ENCODE peak calls at places on chromosome 16, in seven cellular contexts. One of them, this sample, is unnamed. For H3K27me3 and H3K36me3, the result is how much of the 10 kb centered on the place peaks cover.

GRCh38 chr16:822174-822908 is 21.8 kb upstream of the GNG13 start:
- DNase-seq in upper lobe of right lung: no peak
- DNase-seq in pancreas: no peak
- DNase-seq in CD8-positive, alpha-beta memory T cell: no peak
- DNase-seq in neural progenitor cell: no peak
- DNase-seq in esophagus squamous epithelium: no peak
- DNase-seq in body of pancreas: no peak
- DNase-seq in this sample: no peak

GRCh38 chr16:23280483-23280967 is 21.6 kb upstream of the SCNN1B start:
- DNase-seq in upper lobe of right lung: no peak
- DNase-seq in pancreas: no peak
- DNase-seq in CD8-positive, alpha-beta memory T cell: no peak
- DNase-seq in neural progenitor cell: no peak
- DNase-seq in esophagus squamous epithelium: no peak
- DNase-seq in body of pancreas: no peak
- DNase-seq in this sample: no peak

GRCh38 chr16:2470603-2471015 is 488 bp upstream of the NTN3 start:
- DNase-seq in upper lobe of right lung: no peak
- DNase-seq in pancreas: no peak
- DNase-seq in CD8-positive, alpha-beta memory T cell: no peak
- DNase-seq in neural progenitor cell: no peak
- DNase-seq in esophagus squamous epithelium: no peak
- DNase-seq in body of pancreas: no peak
- DNase-seq in this sample: no peak

GRCh38 chr16:23832882-23833281 is 2.9 kb upstream of the PRKCB start:
- DNase-seq in upper lobe of right lung: no peak
- DNase-seq in pancreas: no peak
- DNase-seq in CD8-positive, alpha-beta memory T cell: no peak
- DNase-seq in neural progenitor cell: no peak
- DNase-seq in esophagus squamous epithelium: no peak
- DNase-seq in body of pancreas: no peak
- DNase-seq in this sample: no peak

GRCh38 chr16:50195276-50195675 is 42.2 kb downstream of the TENT4B start:
- DNase-seq in upper lobe of right lung: no peak
- DNase-seq in pancreas: no peak
- DNase-seq in CD8-positive, alpha-beta memory T cell: no peak
- DNase-seq in neural progenitor cell: no peak
- DNase-seq in esophagus squamous epithelium: no peak
- DNase-seq in body of pancreas: no peak
- DNase-seq in this sample: no peak

GRCh38 chr16:11857161-11857560 is 5.8 kb upstream of the RSL1D1 start:
- DNase-seq in upper lobe of right lung: no peak
- DNase-seq in pancreas: no peak
- DNase-seq in CD8-positive, alpha-beta memory T cell: no peak
- DNase-seq in neural progenitor cell: no peak
- DNase-seq in esophagus squamous epithelium: no peak
- DNase-seq in body of pancreas: no peak
- DNase-seq in this sample: no peak

GRCh38 chr16:68934402-68934801 is 91.1 kb downstream of the TANGO6 start:
- DNase-seq in upper lobe of right lung: no peak
- DNase-seq in pancreas: no peak
- DNase-seq in CD8-positive, alpha-beta memory T cell: no peak
- DNase-seq in neural progenitor cell: no peak
- DNase-seq in esophagus squamous epithelium: no peak
- DNase-seq in body of pancreas: no peak
- DNase-seq in this sample: no peak

GRCh38 chr16:48365030-48365600 is 20.1 kb downstream of the SIAH1 start:
- DNase-seq in upper lobe of right lung: no peak
- DNase-seq in pancreas: no peak
- DNase-seq in CD8-positive, alpha-beta memory T cell: no peak
- DNase-seq in neural progenitor cell: no peak
- DNase-seq in esophagus squamous epithelium: no peak
- DNase-seq in body of pancreas: no peak
- DNase-seq in this sample: no peak

GRCh38 chr16:69105501-69106361 is at the start of gene HAS3:
- DNase-seq in upper lobe of right lung: peak
- DNase-seq in pancreas: peak
- DNase-seq in CD8-positive, alpha-beta memory T cell: no peak
- DNase-seq in neural progenitor cell: peak
- DNase-seq in esophagus squamous epithelium: no peak
- DNase-seq in body of pancreas: peak
- DNase-seq in this sample: no peak

GRCh38 chr16:21566891-21567414 is 32.4 kb upstream of the METTL9 start:
- DNase-seq in upper lobe of right lung: no peak
- DNase-seq in pancreas: no peak
- DNase-seq in CD8-positive, alpha-beta memory T cell: no peak
- DNase-seq in neural progenitor cell: no peak
- DNase-seq in esophagus squamous epithelium: no peak
- DNase-seq in body of pancreas: no peak
- DNase-seq in this sample: no peak

GRCh38 chr16:27806388-27806787 is 256.4 kb downstream of the KATNIP start:
- DNase-seq in upper lobe of right lung: no peak
- DNase-seq in pancreas: no peak
- DNase-seq in CD8-positive, alpha-beta memory T cell: no peak
- DNase-seq in neural progenitor cell: no peak
- DNase-seq in esophagus squamous epithelium: no peak
- DNase-seq in body of pancreas: no peak
- DNase-seq in this sample: no peak

GRCh38 chr16:50261707-50262235 is 4.6 kb upstream of the ADCY7 start:
- DNase-seq in upper lobe of right lung: peak
- DNase-seq in pancreas: no peak
- DNase-seq in CD8-positive, alpha-beta memory T cell: no peak
- DNase-seq in neural progenitor cell: no peak
- DNase-seq in esophagus squamous epithelium: no peak
- DNase-seq in body of pancreas: no peak
- DNase-seq in this sample: no peak

GRCh38 chr16:67833035-67833417 is 9.1 kb upstream of the THAP11 start:
- DNase-seq in upper lobe of right lung: no peak
- DNase-seq in pancreas: no peak
- DNase-seq in CD8-positive, alpha-beta memory T cell: no peak
- DNase-seq in neural progenitor cell: no peak
- DNase-seq in esophagus squamous epithelium: no peak
- DNase-seq in body of pancreas: no peak
- DNase-seq in this sample: no peak

GRCh38 chr16:47141773-47142468 is 1.8 kb downstream of the NETO2 start:
- DNase-seq in upper lobe of right lung: peak
- DNase-seq in pancreas: peak
- DNase-seq in CD8-positive, alpha-beta memory T cell: peak
- DNase-seq in neural progenitor cell: peak
- DNase-seq in esophagus squamous epithelium: peak
- DNase-seq in body of pancreas: peak
- DNase-seq in this sample: peak

GRCh38 chr16:4487955-4488481 is 11.8 kb downstream of the HMOX2 start:
- DNase-seq in upper lobe of right lung: no peak
- DNase-seq in pancreas: no peak
- DNase-seq in CD8-positive, alpha-beta memory T cell: no peak
- DNase-seq in neural progenitor cell: no peak
- DNase-seq in esophagus squamous epithelium: no peak
- DNase-seq in body of pancreas: no peak
- DNase-seq in this sample: no peak

GRCh38 chr16:2243031-2243528 is 6.8 kb downstream of the DNASE1L2 start:
- DNase-seq in upper lobe of right lung: no peak
- DNase-seq in pancreas: peak
- DNase-seq in CD8-positive, alpha-beta memory T cell: no peak
- DNase-seq in neural progenitor cell: no peak
- DNase-seq in esophagus squamous epithelium: no peak
- DNase-seq in body of pancreas: no peak
- DNase-seq in this sample: no peak

GRCh38 chr16:27083861-27084261 is 17.1 kb downstream of the C16orf82 start:
- DNase-seq in upper lobe of right lung: peak
- DNase-seq in pancreas: no peak
- DNase-seq in CD8-positive, alpha-beta memory T cell: no peak
- DNase-seq in neural progenitor cell: peak
- DNase-seq in esophagus squamous epithelium: no peak
- DNase-seq in body of pancreas: no peak
- DNase-seq in this sample: no peak

GRCh38 chr16:28933176-28933575 is 1.4 kb downstream of the CD19 start:
- DNase-seq in upper lobe of right lung: no peak
- DNase-seq in pancreas: no peak
- DNase-seq in CD8-positive, alpha-beta memory T cell: no peak
- DNase-seq in neural progenitor cell: no peak
- DNase-seq in esophagus squamous epithelium: no peak
- DNase-seq in body of pancreas: no peak
- DNase-seq in this sample: no peak

GRCh38 chr16:71537643-71538042 is 11.4 kb downstream of the CHST4 start:
- DNase-seq in upper lobe of right lung: no peak
- DNase-seq in pancreas: no peak
- DNase-seq in CD8-positive, alpha-beta memory T cell: no peak
- DNase-seq in neural progenitor cell: peak
- DNase-seq in esophagus squamous epithelium: no peak
- DNase-seq in body of pancreas: peak
- DNase-seq in this sample: no peak

GRCh38 chr16:1066584-1067172 is 5.9 kb upstream of the SSTR5 start:
- DNase-seq in upper lobe of right lung: no peak
- DNase-seq in pancreas: no peak
- DNase-seq in CD8-positive, alpha-beta memory T cell: no peak
- DNase-seq in neural progenitor cell: no peak
- DNase-seq in esophagus squamous epithelium: no peak
- DNase-seq in body of pancreas: no peak
- DNase-seq in this sample: no peak

GRCh38 chr16:2856061-2856670 is 1.8 kb downstream of the PRSS22 start:
- DNase-seq in upper lobe of right lung: no peak
- DNase-seq in pancreas: peak
- DNase-seq in CD8-positive, alpha-beta memory T cell: no peak
- DNase-seq in neural progenitor cell: no peak
- DNase-seq in esophagus squamous epithelium: no peak
- DNase-seq in body of pancreas: peak
- DNase-seq in this sample: no peak

GRCh38 chr16:30736995-30737793 is 11.0 kb upstream of the PHKG2 start:
- DNase-seq in upper lobe of right lung: no peak
- DNase-seq in pancreas: no peak
- DNase-seq in CD8-positive, alpha-beta memory T cell: no peak
- DNase-seq in neural progenitor cell: no peak
- DNase-seq in esophagus squamous epithelium: no peak
- DNase-seq in body of pancreas: no peak
- DNase-seq in this sample: no peak

GRCh38 chr16:67447508-67448076 is 16.7 kb downstream of the HSD11B2 start:
- DNase-seq in upper lobe of right lung: no peak
- DNase-seq in pancreas: peak
- DNase-seq in CD8-positive, alpha-beta memory T cell: peak
- DNase-seq in neural progenitor cell: no peak
- DNase-seq in esophagus squamous epithelium: no peak
- DNase-seq in body of pancreas: peak
- DNase-seq in this sample: peak

GRCh38 chr16:46929378-46930332 is 43.8 kb downstream of the DNAJA2 start:
- DNase-seq in upper lobe of right lung: peak
- DNase-seq in pancreas: peak
- DNase-seq in CD8-positive, alpha-beta memory T cell: peak
- DNase-seq in neural progenitor cell: peak
- DNase-seq in esophagus squamous epithelium: no peak
- DNase-seq in body of pancreas: peak
- DNase-seq in this sample: peak

GRCh38 chr16:88548131-88548874 is 21.9 kb upstream of the ZC3H18 start:
- DNase-seq in upper lobe of right lung: no peak
- DNase-seq in pancreas: no peak
- DNase-seq in CD8-positive, alpha-beta memory T cell: no peak
- DNase-seq in neural progenitor cell: no peak
- DNase-seq in esophagus squamous epithelium: no peak
- DNase-seq in body of pancreas: no peak
- DNase-seq in this sample: no peak

GRCh38 chr16:88552166-88552565 is 18.0 kb upstream of the ZC3H18 start:
- DNase-seq in upper lobe of right lung: no peak
- DNase-seq in pancreas: no peak
- DNase-seq in CD8-positive, alpha-beta memory T cell: no peak
- DNase-seq in neural progenitor cell: no peak
- DNase-seq in esophagus squamous epithelium: no peak
- DNase-seq in body of pancreas: no peak
- DNase-seq in this sample: no peak

GRCh38 chr16:88545781-88546180 is 24.4 kb upstream of the ZC3H18 start:
- DNase-seq in upper lobe of right lung: no peak
- DNase-seq in pancreas: no peak
- DNase-seq in CD8-positive, alpha-beta memory T cell: no peak
- DNase-seq in neural progenitor cell: no peak
- DNase-seq in esophagus squamous epithelium: no peak
- DNase-seq in body of pancreas: no peak
- DNase-seq in this sample: no peak

GRCh38 chr16:88549671-88550643 is 20.2 kb upstream of the ZC3H18 start:
- DNase-seq in upper lobe of right lung: no peak
- DNase-seq in pancreas: no peak
- DNase-seq in CD8-positive, alpha-beta memory T cell: no peak
- DNase-seq in neural progenitor cell: no peak
- DNase-seq in esophagus squamous epithelium: no peak
- DNase-seq in body of pancreas: no peak
- DNase-seq in this sample: no peak

GRCh38 chr16:88548985-88549384 is 21.2 kb upstream of the ZC3H18 start:
- DNase-seq in upper lobe of right lung: no peak
- DNase-seq in pancreas: no peak
- DNase-seq in CD8-positive, alpha-beta memory T cell: no peak
- DNase-seq in neural progenitor cell: no peak
- DNase-seq in esophagus squamous epithelium: no peak
- DNase-seq in body of pancreas: no peak
- DNase-seq in this sample: no peak
- H3K27me3 ChIP-seq in upper lobe of right lung: under half
- H3K27me3 ChIP-seq in pancreas: under half
- H3K27me3 ChIP-seq in CD8-positive, alpha-beta memory T cell: under half
- H3K27me3 ChIP-seq in neural progenitor cell: under half
- H3K27me3 ChIP-seq in esophagus squamous epithelium: under half
- H3K27me3 ChIP-seq in body of pancreas: under half
- H3K27me3 ChIP-seq in this sample: under half

DNA sequence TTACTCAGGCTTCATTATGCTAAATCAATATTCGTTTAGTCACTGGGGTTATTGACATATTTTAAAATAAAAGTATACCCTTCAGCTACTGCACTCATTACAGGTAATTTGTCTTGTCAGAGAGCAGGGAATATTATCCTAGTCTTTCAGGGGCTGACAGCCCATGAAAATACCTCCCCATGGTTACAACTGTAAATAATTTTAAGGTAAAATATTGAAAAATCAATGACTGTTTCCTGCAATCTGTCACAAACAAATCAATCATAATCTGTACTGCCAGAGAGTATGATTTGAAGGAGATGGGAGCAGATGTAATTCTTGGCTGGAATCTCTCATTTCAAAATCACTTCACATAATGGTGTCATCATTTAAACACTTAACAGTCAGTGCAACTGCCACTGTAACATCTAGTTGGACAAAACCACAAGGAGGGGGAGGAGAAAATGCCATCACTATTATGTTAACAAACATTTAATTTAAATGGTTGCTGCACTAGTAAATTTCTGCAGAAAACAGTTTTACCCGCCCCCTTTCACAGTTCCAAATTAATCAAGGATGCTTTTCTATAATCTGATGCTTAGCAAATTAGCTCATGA is 9.3 kb upstream of the IRX5 start:
- DNase-seq in upper lobe of right lung: no peak
- DNase-seq in pancreas: no peak
- DNase-seq in CD8-positive, alpha-beta memory T cell: no peak
- DNase-seq in neural progenitor cell: no peak
- DNase-seq in esophagus squamous epithelium: no peak
- DNase-seq in body of pancreas: no peak
- DNase-seq in this sample: no peak
- H3K36me3 ChIP-seq in upper lobe of right lung: under half
- H3K36me3 ChIP-seq in pancreas: under half
- H3K36me3 ChIP-seq in CD8-positive, alpha-beta memory T cell: under half
- H3K36me3 ChIP-seq in neural progenitor cell: under half
- H3K36me3 ChIP-seq in esophagus squamous epithelium: under half
- H3K36me3 ChIP-seq in body of pancreas: under half
- H3K36me3 ChIP-seq in this sample: under half

GRCh38 chr16:54425681-54426549 is 139.3 kb upstream of the IRX3 start:
- DNase-seq in upper lobe of right lung: no peak
- DNase-seq in pancreas: no peak
- DNase-seq in CD8-positive, alpha-beta memory T cell: no peak
- DNase-seq in neural progenitor cell: no peak
- DNase-seq in esophagus squamous epithelium: no peak
- DNase-seq in body of pancreas: no peak
- DNase-seq in this sample: no peak
- H3K27me3 ChIP-seq in upper lobe of right lung: under half
- H3K27me3 ChIP-seq in pancreas: under half
- H3K27me3 ChIP-seq in CD8-positive, alpha-beta memory T cell: under half
- H3K27me3 ChIP-seq in neural progenitor cell: under half
- H3K27me3 ChIP-seq in esophagus squamous epithelium: under half
- H3K27me3 ChIP-seq in body of pancreas: under half
- H3K27me3 ChIP-seq in this sample: under half

GRCh38 chr16:19241512-19241911 is 44.0 kb upstream of the CLEC19A start:
- DNase-seq in upper lobe of right lung: no peak
- DNase-seq in pancreas: no peak
- DNase-seq in CD8-positive, alpha-beta memory T cell: no peak
- DNase-seq in neural progenitor cell: no peak
- DNase-seq in esophagus squamous epithelium: no peak
- DNase-seq in body of pancreas: no peak
- DNase-seq in this sample: no peak
- H3K36me3 ChIP-seq in upper lobe of right lung: under half
- H3K36me3 ChIP-seq in pancreas: under half
- H3K36me3 ChIP-seq in CD8-positive, alpha-beta memory T cell: under half
- H3K36me3 ChIP-seq in neural progenitor cell: under half
- H3K36me3 ChIP-seq in esophagus squamous epithelium: under half
- H3K36me3 ChIP-seq in body of pancreas: under half
- H3K36me3 ChIP-seq in this sample: under half